ENCODE peak calls at places on chromosomes 2 and 18, in nine cellular contexts. One of them, this sample, is unnamed.

GRCh38 chr2:235666240-235666781 is 172.5 kb downstream of the AGAP1 start:
- DNase-seq in stimulated activated CD8-positive, alpha-beta memory T cell treated with anti-CD3 and anti-CD28 coated beads, Interleukin-4, amount 100 ng/mL, for 1 hour: no peak
- DNase-seq in sciatic nerve: no peak
- DNase-seq in SHP77 treated with DMSO at 0.1 percent for 48 hours: peak
- DNase-seq in activated CD4-positive, alpha-beta T cell treated with anti-CD3 and anti-CD28 coated beads, Interleukin-2, amount 50 U/mL, for 48 hours: peak
- DNase-seq in SW 1271: no peak
- DNase-seq in IMR-90: peak
- DNase-seq in stimulated activated CD4-positive, alpha-beta T cell treated with anti-CD3 and anti-CD28 coated beads, Interleukin-1b, Interleukin-23, amount 100 ng/mL, for 24 hours: no peak
- DNase-seq in iPS DF 6.9: peak
- DNase-seq in this sample: peak

GRCh38 chr2:220064282-220065042 is 437.0 kb downstream of the SLC4A3 start:
- DNase-seq in stimulated activated CD8-positive, alpha-beta memory T cell treated with anti-CD3 and anti-CD28 coated beads, Interleukin-4, amount 100 ng/mL, for 1 hour: no peak
- DNase-seq in sciatic nerve: no peak
- DNase-seq in SHP77 treated with DMSO at 0.1 percent for 48 hours: no peak
- DNase-seq in activated CD4-positive, alpha-beta T cell treated with anti-CD3 and anti-CD28 coated beads, Interleukin-2, amount 50 U/mL, for 48 hours: no peak
- DNase-seq in SW 1271: no peak
- DNase-seq in IMR-90: no peak
- DNase-seq in stimulated activated CD4-positive, alpha-beta T cell treated with anti-CD3 and anti-CD28 coated beads, Interleukin-1b, Interleukin-23, amount 100 ng/mL, for 24 hours: no peak
- DNase-seq in iPS DF 6.9: no peak
- DNase-seq in this sample: no peak

GRCh38 chr18:79589601-79590091 is 90.0 kb upstream of the CTDP1 start:
- DNase-seq in stimulated activated CD8-positive, alpha-beta memory T cell treated with anti-CD3 and anti-CD28 coated beads, Interleukin-4, amount 100 ng/mL, for 1 hour: no peak
- DNase-seq in sciatic nerve: no peak
- DNase-seq in SHP77 treated with DMSO at 0.1 percent for 48 hours: no peak
- DNase-seq in activated CD4-positive, alpha-beta T cell treated with anti-CD3 and anti-CD28 coated beads, Interleukin-2, amount 50 U/mL, for 48 hours: no peak
- DNase-seq in SW 1271: no peak
- DNase-seq in IMR-90: no peak
- DNase-seq in stimulated activated CD4-positive, alpha-beta T cell treated with anti-CD3 and anti-CD28 coated beads, Interleukin-1b, Interleukin-23, amount 100 ng/mL, for 24 hours: no peak
- DNase-seq in iPS DF 6.9: no peak
- DNase-seq in this sample: no peak

GRCh38 chr2:45883601-45884000 is 232.1 kb downstream of the PRKCE start:
- DNase-seq in stimulated activated CD8-positive, alpha-beta memory T cell treated with anti-CD3 and anti-CD28 coated beads, Interleukin-4, amount 100 ng/mL, for 1 hour: no peak
- DNase-seq in sciatic nerve: no peak
- DNase-seq in SHP77 treated with DMSO at 0.1 percent for 48 hours: no peak
- DNase-seq in activated CD4-positive, alpha-beta T cell treated with anti-CD3 and anti-CD28 coated beads, Interleukin-2, amount 50 U/mL, for 48 hours: no peak
- DNase-seq in SW 1271: no peak
- DNase-seq in IMR-90: no peak
- DNase-seq in stimulated activated CD4-positive, alpha-beta T cell treated with anti-CD3 and anti-CD28 coated beads, Interleukin-1b, Interleukin-23, amount 100 ng/mL, for 24 hours: no peak
- DNase-seq in iPS DF 6.9: no peak
- DNase-seq in this sample: no peak

GRCh38 chr2:220748875-220749479 is 823.1 kb downstream of the EPHA4 start:
- DNase-seq in stimulated activated CD8-positive, alpha-beta memory T cell treated with anti-CD3 and anti-CD28 coated beads, Interleukin-4, amount 100 ng/mL, for 1 hour: no peak
- DNase-seq in sciatic nerve: no peak
- DNase-seq in SHP77 treated with DMSO at 0.1 percent for 48 hours: no peak
- DNase-seq in activated CD4-positive, alpha-beta T cell treated with anti-CD3 and anti-CD28 coated beads, Interleukin-2, amount 50 U/mL, for 48 hours: no peak
- DNase-seq in SW 1271: no peak
- DNase-seq in IMR-90: no peak
- DNase-seq in stimulated activated CD4-positive, alpha-beta T cell treated with anti-CD3 and anti-CD28 coated beads, Interleukin-1b, Interleukin-23, amount 100 ng/mL, for 24 hours: no peak
- DNase-seq in iPS DF 6.9: no peak
- DNase-seq in this sample: no peak

GRCh38 chr2:219968685-219969345 is 341.4 kb downstream of the SLC4A3 start:
- DNase-seq in stimulated activated CD8-positive, alpha-beta memory T cell treated with anti-CD3 and anti-CD28 coated beads, Interleukin-4, amount 100 ng/mL, for 1 hour: no peak
- DNase-seq in sciatic nerve: no peak
- DNase-seq in SHP77 treated with DMSO at 0.1 percent for 48 hours: no peak
- DNase-seq in activated CD4-positive, alpha-beta T cell treated with anti-CD3 and anti-CD28 coated beads, Interleukin-2, amount 50 U/mL, for 48 hours: no peak
- DNase-seq in SW 1271: no peak
- DNase-seq in IMR-90: peak
- DNase-seq in stimulated activated CD4-positive, alpha-beta T cell treated with anti-CD3 and anti-CD28 coated beads, Interleukin-1b, Interleukin-23, amount 100 ng/mL, for 24 hours: no peak
- DNase-seq in iPS DF 6.9: no peak
- DNase-seq in this sample: no peak

GRCh38 chr18:68121826-68122225 is 593.1 kb downstream of the TMX3 start:
- DNase-seq in stimulated activated CD8-positive, alpha-beta memory T cell treated with anti-CD3 and anti-CD28 coated beads, Interleukin-4, amount 100 ng/mL, for 1 hour: no peak
- DNase-seq in sciatic nerve: no peak
- DNase-seq in SHP77 treated with DMSO at 0.1 percent for 48 hours: no peak
- DNase-seq in activated CD4-positive, alpha-beta T cell treated with anti-CD3 and anti-CD28 coated beads, Interleukin-2, amount 50 U/mL, for 48 hours: no peak
- DNase-seq in SW 1271: no peak
- DNase-seq in IMR-90: peak
- DNase-seq in stimulated activated CD4-positive, alpha-beta T cell treated with anti-CD3 and anti-CD28 coated beads, Interleukin-1b, Interleukin-23, amount 100 ng/mL, for 24 hours: no peak
- DNase-seq in iPS DF 6.9: no peak
- DNase-seq in this sample: peak

GRCh38 chr2:69815717-69816116 is 13.7 kb upstream of the GMCL1 start:
- DNase-seq in stimulated activated CD8-positive, alpha-beta memory T cell treated with anti-CD3 and anti-CD28 coated beads, Interleukin-4, amount 100 ng/mL, for 1 hour: no peak
- DNase-seq in sciatic nerve: no peak
- DNase-seq in SHP77 treated with DMSO at 0.1 percent for 48 hours: no peak
- DNase-seq in activated CD4-positive, alpha-beta T cell treated with anti-CD3 and anti-CD28 coated beads, Interleukin-2, amount 50 U/mL, for 48 hours: no peak
- DNase-seq in SW 1271: no peak
- DNase-seq in IMR-90: no peak
- DNase-seq in stimulated activated CD4-positive, alpha-beta T cell treated with anti-CD3 and anti-CD28 coated beads, Interleukin-1b, Interleukin-23, amount 100 ng/mL, for 24 hours: no peak
- DNase-seq in iPS DF 6.9: no peak
- DNase-seq in this sample: no peak

GRCh38 chr18:31875301-31875700 is 67.6 kb downstream of the TRAPPC8 start:
- DNase-seq in stimulated activated CD8-positive, alpha-beta memory T cell treated with anti-CD3 and anti-CD28 coated beads, Interleukin-4, amount 100 ng/mL, for 1 hour: no peak
- DNase-seq in sciatic nerve: no peak
- DNase-seq in SHP77 treated with DMSO at 0.1 percent for 48 hours: no peak
- DNase-seq in activated CD4-positive, alpha-beta T cell treated with anti-CD3 and anti-CD28 coated beads, Interleukin-2, amount 50 U/mL, for 48 hours: no peak
- DNase-seq in SW 1271: no peak
- DNase-seq in IMR-90: no peak
- DNase-seq in stimulated activated CD4-positive, alpha-beta T cell treated with anti-CD3 and anti-CD28 coated beads, Interleukin-1b, Interleukin-23, amount 100 ng/mL, for 24 hours: no peak
- DNase-seq in iPS DF 6.9: no peak
- DNase-seq in this sample: no peak

GRCh38 chr2:4269885-4270284 is 566.5 kb downstream of the DCDC2C start:
- DNase-seq in stimulated activated CD8-positive, alpha-beta memory T cell treated with anti-CD3 and anti-CD28 coated beads, Interleukin-4, amount 100 ng/mL, for 1 hour: no peak
- DNase-seq in sciatic nerve: no peak
- DNase-seq in SHP77 treated with DMSO at 0.1 percent for 48 hours: no peak
- DNase-seq in activated CD4-positive, alpha-beta T cell treated with anti-CD3 and anti-CD28 coated beads, Interleukin-2, amount 50 U/mL, for 48 hours: no peak
- DNase-seq in SW 1271: no peak
- DNase-seq in IMR-90: no peak
- DNase-seq in stimulated activated CD4-positive, alpha-beta T cell treated with anti-CD3 and anti-CD28 coated beads, Interleukin-1b, Interleukin-23, amount 100 ng/mL, for 24 hours: no peak
- DNase-seq in iPS DF 6.9: no peak
- DNase-seq in this sample: no peak

GRCh38 chr2:13821255-13821880 is 811.1 kb upstream of the LRATD1 start:
- DNase-seq in stimulated activated CD8-positive, alpha-beta memory T cell treated with anti-CD3 and anti-CD28 coated beads, Interleukin-4, amount 100 ng/mL, for 1 hour: no peak
- DNase-seq in sciatic nerve: no peak
- DNase-seq in SHP77 treated with DMSO at 0.1 percent for 48 hours: no peak
- DNase-seq in activated CD4-positive, alpha-beta T cell treated with anti-CD3 and anti-CD28 coated beads, Interleukin-2, amount 50 U/mL, for 48 hours: no peak
- DNase-seq in SW 1271: no peak
- DNase-seq in IMR-90: peak
- DNase-seq in stimulated activated CD4-positive, alpha-beta T cell treated with anti-CD3 and anti-CD28 coated beads, Interleukin-1b, Interleukin-23, amount 100 ng/mL, for 24 hours: no peak
- DNase-seq in iPS DF 6.9: no peak
- DNase-seq in this sample: peak

GRCh38 chr2:37873749-37874330 is 51.2 kb upstream of the RMDN2 start:
- DNase-seq in stimulated activated CD8-positive, alpha-beta memory T cell treated with anti-CD3 and anti-CD28 coated beads, Interleukin-4, amount 100 ng/mL, for 1 hour: no peak
- DNase-seq in sciatic nerve: no peak
- DNase-seq in SHP77 treated with DMSO at 0.1 percent for 48 hours: no peak
- DNase-seq in activated CD4-positive, alpha-beta T cell treated with anti-CD3 and anti-CD28 coated beads, Interleukin-2, amount 50 U/mL, for 48 hours: no peak
- DNase-seq in SW 1271: no peak
- DNase-seq in IMR-90: no peak
- DNase-seq in stimulated activated CD4-positive, alpha-beta T cell treated with anti-CD3 and anti-CD28 coated beads, Interleukin-1b, Interleukin-23, amount 100 ng/mL, for 24 hours: no peak
- DNase-seq in iPS DF 6.9: no peak
- DNase-seq in this sample: no peak

GRCh38 chr18:79577451-79578395 is 101.9 kb upstream of the CTDP1 start:
- DNase-seq in stimulated activated CD8-positive, alpha-beta memory T cell treated with anti-CD3 and anti-CD28 coated beads, Interleukin-4, amount 100 ng/mL, for 1 hour: no peak
- DNase-seq in sciatic nerve: peak
- DNase-seq in SHP77 treated with DMSO at 0.1 percent for 48 hours: no peak
- DNase-seq in activated CD4-positive, alpha-beta T cell treated with anti-CD3 and anti-CD28 coated beads, Interleukin-2, amount 50 U/mL, for 48 hours: no peak
- DNase-seq in SW 1271: no peak
- DNase-seq in IMR-90: peak
- DNase-seq in stimulated activated CD4-positive, alpha-beta T cell treated with anti-CD3 and anti-CD28 coated beads, Interleukin-1b, Interleukin-23, amount 100 ng/mL, for 24 hours: no peak
- DNase-seq in iPS DF 6.9: no peak
- DNase-seq in this sample: no peak